ENCODE peak calls at places on chromosomes 11 and 22, in seven cellular contexts. S is spleen; V is heart left ventricle; B is upper lobe of right lung; P is right lobe of liver; Y is effector memory CD4-positive, alpha-beta T cell; L is body of pancreas. K is an unnamed sample.

GRCh38 chr22:46378499-46379300 is 43.2 kb downstream of the TRMU start:
- DNase-seq in S (no peak), V (no peak), B (no peak), P (peak; percentile 63), Y (no peak), L (no peak), K (peak; percentile 21)

GRCh38 chr11:102293873-102294601 is 23.2 kb upstream of the BIRC3 start:
- DNase-seq in S (no peak), V (no peak), B (no peak), P (no peak), Y (no peak), L (peak; percentile 45), K (no peak)

GRCh38 chr11:46697303-46697702 is 3.1 kb downstream of the ARHGAP1 start:
- DNase-seq in S (no peak), V (peak; percentile 57), B (no peak), P (no peak), Y (no peak), L (peak; percentile 52), K (no peak)

GRCh38 chr11:12189543-12190235 is 79.3 kb downstream of the MICAL2 start:
- DNase-seq in S (no peak), V (no peak), B (no peak), P (no peak), Y (peak; percentile 49), L (no peak), K (no peak)

GRCh38 chr11:57941875-57942274 is 81.8 kb upstream of the OR9Q1 start:
- DNase-seq in S (no peak), V (no peak), B (no peak), P (no peak), Y (no peak), L (no peak), K (no peak)

GRCh38 chr11:31817621-31818493 is 6.7 kb upstream of the PAX6 start:
- DNase-seq in S (peak; percentile 68), V (no peak), B (no peak), P (no peak), Y (no peak), L (peak; percentile 54), K (peak; percentile 44)

GRCh38 chr11:76314741-76315090 is 66.2 kb downstream of the THAP12 start:
- DNase-seq in S (no peak), V (no peak), B (no peak), P (no peak), Y (no peak), L (no peak), K (no peak)

GRCh38 chr11:69061713-69062053 is 13.0 kb downstream of the TPCN2 start:
- DNase-seq in S (no peak), V (no peak), B (no peak), P (no peak), Y (no peak), L (no peak), K (no peak)

GRCh38 chr22:40751250-40751649 is 67.9 kb downstream of the SLC25A17 start:
- DNase-seq in S (no peak), V (no peak), B (no peak), P (no peak), Y (no peak), L (peak; percentile 6), K (no peak)

GRCh38 chr11:128532571-128533091 is 54.7 kb downstream of the ETS1 start:
- DNase-seq in S (no peak), V (no peak), B (no peak), P (no peak), Y (no peak), L (no peak), K (no peak)

GRCh38 chr11:48036466-48036865 is 56.1 kb downstream of the PTPRJ start:
- DNase-seq in S (no peak), V (no peak), B (no peak), P (no peak), Y (no peak), L (no peak), K (no peak)

GRCh38 chr11:93740802-93741093 is 547 bp downstream of the TAF1D start:
- DNase-seq in S (peak; percentile 91), V (peak; percentile 56), B (peak; percentile 81), P (peak; percentile 70), Y (peak; percentile 24), L (peak; percentile 65), K (peak; percentile 65)

GRCh38 chr11:13776134-13776815 is 107.8 kb downstream of the FAR1 start:
- DNase-seq in S (no peak), V (no peak), B (no peak), P (no peak), Y (no peak), L (no peak), K (no peak)

GRCh38 chr11:13343931-13344717 is 66.5 kb downstream of the BMAL1 start:
- DNase-seq in S (no peak), V (peak; percentile 70), B (no peak), P (no peak), Y (peak; percentile 41), L (peak; percentile 78), K (no peak)

GRCh38 chr11:83538286-83538685 is 252.1 kb upstream of the CCDC90B start:
- DNase-seq in S (no peak), V (no peak), B (no peak), P (no peak), Y (no peak), L (no peak), K (no peak)

GRCh38 chr11:14809466-14809865 is 82.6 kb downstream of the CYP2R1 start:
- DNase-seq in S (no peak), V (no peak), B (no peak), P (no peak), Y (no peak), L (no peak), K (no peak)

GRCh38 chr11:9176136-9176535 is 84.7 kb upstream of the SCUBE2 start:
- DNase-seq in S (no peak), V (no peak), B (no peak), P (no peak), Y (no peak), L (no peak), K (no peak)

GRCh38 chr11:73396985-73397384 is 20.8 kb downstream of the RELT start:
- DNase-seq in S (no peak), V (no peak), B (peak; percentile 64), P (peak; percentile 19), Y (no peak), L (no peak), K (no peak)

GRCh38 chr22:20186183-20186870 is 35.5 kb upstream of the CCDC188 start:
- DNase-seq in S (no peak), V (no peak), B (no peak), P (no peak), Y (no peak), L (no peak), K (no peak)

GRCh38 chr11:46414466-46414796 is 22.9 kb upstream of the CHRM4 start:
- DNase-seq in S (no peak), V (no peak), B (peak; percentile 51), P (no peak), Y (no peak), L (no peak), K (no peak)

GRCh38 chr11:62665630-62666258 is 632 bp downstream of the CSKMT start:
- DNase-seq in S (peak; percentile 90), V (peak; percentile 66), B (peak; percentile 82), P (peak; percentile 73), Y (peak; percentile 51), L (peak; percentile 56), K (peak; percentile 74)

GRCh38 chr11:48127521-48128183 is 89.0 kb upstream of the OR4B1 start:
- DNase-seq in S (no peak), V (no peak), B (no peak), P (no peak), Y (no peak), L (no peak), K (no peak)

DNA sequence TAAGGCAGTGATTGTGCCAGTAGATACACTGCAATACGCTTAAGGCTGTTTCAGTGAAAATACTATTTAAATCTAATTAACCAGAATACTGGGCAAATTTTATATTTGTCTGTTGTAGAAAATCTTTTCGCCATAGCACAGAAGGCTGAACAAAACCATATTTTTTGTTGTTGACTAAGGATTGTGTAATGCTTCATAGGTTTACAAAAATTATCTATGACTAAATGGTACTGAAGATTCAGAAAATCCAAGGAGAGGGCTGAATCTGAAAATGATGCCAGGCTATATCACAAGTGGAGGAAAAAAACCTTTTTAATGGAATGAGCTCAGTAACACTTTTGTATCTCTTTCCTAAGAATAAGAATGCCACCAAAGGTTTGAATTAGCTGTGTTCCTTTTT is 2.8 kb downstream of the ATL3 start:
- DNase-seq in S (no peak), V (no peak), B (no peak), P (no peak), Y (no peak), L (no peak), K (no peak)
- H3K4me1 ChIP-seq in S (peaks cover 80% of the 10 kb centered on the region), V (peaks cover 8% of the 10 kb centered on the region), B (peaks cover 42% of the 10 kb centered on the region), P (peaks cover 14% of the 10 kb centered on the region), Y (peaks cover 6% of the 10 kb centered on the region), L (peaks cover 40% of the 10 kb centered on the region), K (peaks cover 32% of the 10 kb centered on the region)

DNA sequence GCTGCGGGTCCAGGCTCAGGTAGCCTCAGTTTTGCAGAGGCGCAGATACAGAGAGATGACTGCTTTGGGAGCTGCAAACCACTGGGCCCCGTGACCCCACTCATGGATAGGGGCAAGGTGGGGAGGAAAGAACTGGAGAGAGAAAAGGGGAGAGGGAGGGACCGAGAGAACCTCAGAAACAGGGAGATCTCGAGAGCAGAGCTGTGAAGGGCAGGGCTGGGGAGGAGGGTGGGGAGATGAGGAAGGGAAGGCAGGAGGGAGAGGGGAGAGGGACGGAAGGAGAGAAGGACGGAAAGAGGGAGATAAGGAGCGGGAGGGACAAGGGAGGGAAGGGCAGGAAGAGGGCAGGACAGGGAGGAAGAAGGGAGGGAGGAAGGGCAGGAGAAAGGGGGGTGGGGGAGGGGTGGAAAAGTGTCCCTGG is 46.3 kb downstream of the IGLL1 start:
- DNase-seq in S (peak; percentile 54), V (peak; percentile 23), B (peak; percentile 26), P (no peak), Y (no peak), L (no peak), K (peak; percentile 51)
- H3K4me1 ChIP-seq in S (peaks cover 48% of the 10 kb centered on the region), V (no peaks in the 10 kb centered on the region), B (peaks cover 8% of the 10 kb centered on the region), P (no peaks in the 10 kb centered on the region), Y (no peaks in the 10 kb centered on the region), L (peaks cover 11% of the 10 kb centered on the region), K (peaks cover 38% of the 10 kb centered on the region)

GRCh38 chr11:30412509-30412908 is 89.6 kb downstream of the ARL14EP start:
- DNase-seq in S (no peak), V (no peak), B (no peak), P (no peak), Y (no peak), L (no peak), K (no peak)
- H3K4me1 ChIP-seq in S (no peaks in the 10 kb centered on the region), V (no peaks in the 10 kb centered on the region), B (no peaks in the 10 kb centered on the region), P (no peaks in the 10 kb centered on the region), Y (no peaks in the 10 kb centered on the region), L (no peaks in the 10 kb centered on the region), K (no peaks in the 10 kb centered on the region)

DNA sequence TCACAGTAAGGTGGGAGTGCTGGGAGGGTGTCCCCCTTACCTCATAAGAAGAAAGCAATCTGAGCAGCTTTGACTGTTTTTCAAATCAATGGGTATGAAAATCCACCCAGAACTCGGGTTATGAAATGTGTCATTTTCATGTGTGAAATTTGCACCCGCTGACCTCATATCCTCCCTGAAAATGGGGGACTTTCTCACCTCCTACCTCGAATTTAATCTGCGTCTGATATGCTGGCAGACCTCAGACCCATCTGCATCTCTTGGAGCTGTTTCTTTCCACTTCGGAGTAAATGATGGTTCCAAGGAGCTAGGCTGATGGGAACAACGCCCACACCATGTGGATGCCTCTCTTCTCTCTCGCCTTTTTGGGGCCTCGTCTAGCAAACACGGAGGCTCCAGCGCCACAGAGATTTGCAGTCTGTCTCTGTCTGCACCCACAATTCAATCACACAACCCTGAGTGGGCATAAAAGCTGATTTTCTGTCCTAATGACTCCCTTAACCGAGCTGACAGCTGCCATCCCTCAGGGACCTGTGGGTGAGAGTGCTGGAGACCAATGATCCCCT is 71.1 kb downstream of the TRIM29 start:
- DNase-seq in S (no peak), V (no peak), B (no peak), P (no peak), Y (no peak), L (no peak), K (no peak)
- H3K4me1 ChIP-seq in S (no peaks in the 10 kb centered on the region), V (no peaks in the 10 kb centered on the region), B (no peaks in the 10 kb centered on the region), P (no peaks in the 10 kb centered on the region), Y (no peaks in the 10 kb centered on the region), L (no peaks in the 10 kb centered on the region), K (no peaks in the 10 kb centered on the region)

GRCh38 chr11:118633979-118634378 is 26.6 kb downstream of the PHLDB1 start:
- DNase-seq in S (no peak), V (no peak), B (no peak), P (no peak), Y (no peak), L (no peak), K (no peak)
- H3K4me1 ChIP-seq in S (peaks cover 16% of the 10 kb centered on the region), V (no peaks in the 10 kb centered on the region), B (peaks cover 35% of the 10 kb centered on the region), P (peaks cover 10% of the 10 kb centered on the region), Y (no peaks in the 10 kb centered on the region), L (peaks cover 37% of the 10 kb centered on the region), K (peaks cover 51% of the 10 kb centered on the region)